ENCODE peak calls at places on chromosome 2, in nine cellular contexts. W is tibial nerve; J is glutamatergic neuron; F is tibial artery; P is effector CD4-positive, alpha-beta T cell; M is stimulated activated effector memory CD8-positive, alpha-beta T cell treated with anti-CD3 and anti-CD28 coated beads, Interleukin-12 subunit alpha, Interleukin-12 subunit beta, amount 100 ng/mL, for 72 hours; G is Peyer's patch; E is NCI-H1694; R is left ventricle myocardium superior. U is an unnamed sample.

GRCh38 chr2:68737717-68738116 is 3.1 kb downstream of the ARHGAP25 start:
- DNase-seq in W (no peak), J (no peak), F (no peak), P (no peak), M (no peak), G (no peak), E (no peak), R (no peak), U (no peak)

GRCh38 chr2:237731663-237732062 is 66.9 kb upstream of the RBM44 start:
- DNase-seq in W (no peak), J (no peak), F (no peak), P (no peak), M (no peak), G (no peak), E (no peak), R (no peak), U (no peak)

GRCh38 chr2:38184964-38185603 is 109.1 kb upstream of the CYP1B1 start:
- DNase-seq in W (no peak), J (no peak), F (no peak), P (no peak), M (no peak), G (no peak), E (no peak), R (no peak), U (no peak)

GRCh38 chr2:162490795-162491470 is 147.0 kb downstream of the GCA start:
- DNase-seq in W (no peak), J (no peak), F (no peak), P (no peak), M (no peak), G (no peak), E (no peak), R (no peak), U (no peak)

GRCh38 chr2:97900806-97901205 is 94.9 kb downstream of the TMEM131 start:
- DNase-seq in W (no peak), J (no peak), F (no peak), P (no peak), M (no peak), G (no peak), E (no peak), R (no peak), U (no peak)

GRCh38 chr2:150513647-150514046 is 26.2 kb upstream of the RND3 start:
- DNase-seq in W (no peak), J (no peak), F (no peak), P (no peak), M (no peak), G (no peak), E (no peak), R (no peak), U (no peak)

GRCh38 chr2:127140543-127140942 is 33.6 kb upstream of the BIN1 start:
- DNase-seq in W (no peak), J (no peak), F (no peak), P (no peak), M (no peak), G (no peak), E (no peak), R (no peak), U (no peak)

GRCh38 chr2:44342854-44343253 is 18.4 kb downstream of the PREPL start:
- DNase-seq in W (no peak), J (no peak), F (no peak), P (no peak), M (no peak), G (no peak), E (peak), R (no peak), U (no peak)

GRCh38 chr2:205759732-205760516 is 77.6 kb downstream of the NRP2 start:
- DNase-seq in W (no peak), J (no peak), F (no peak), P (no peak), M (no peak), G (no peak), E (no peak), R (no peak), U (no peak)

GRCh38 chr2:166410828-166411472 is 35.2 kb upstream of the SCN9A start:
- DNase-seq in W (no peak), J (no peak), F (no peak), P (no peak), M (no peak), G (no peak), E (no peak), R (no peak), U (no peak)

GRCh38 chr2:237473474-237474453 is 13.3 kb upstream of the MLPH start:
- DNase-seq in W (no peak), J (no peak), F (no peak), P (no peak), M (no peak), G (no peak), E (no peak), R (no peak), U (no peak)

U was measured in ascending aorta.